ENCODE peak calls at places on chromosomes 16 and 17, in five cellular contexts. E, M, X, Z and U are unnamed samples.

GRCh38 chr17:68033636-68034451 is 1.7 kb upstream of the KPNA2 start:
- DNase-seq in E (no peak), M (peak; percentile 79), X (no peak), Z (peak; percentile 93), U (no peak)

GRCh38 chr16:2520097-2520783 is at the start of gene AMDHD2:
- DNase-seq in E (peak; percentile 89), M (peak; percentile 87), X (peak; percentile 90), Z (peak; percentile 91), U (peak; percentile 84)

GRCh38 chr17:78396436-78397335 is 18.2 kb downstream of the PGS1 start:
- DNase-seq in E (no peak), M (no peak), X (no peak), Z (no peak), U (no peak)

GRCh38 chr16:57084257-57084770 is 8.1 kb upstream of the CPNE2 start:
- DNase-seq in E (peak; percentile 68), M (peak; percentile 73), X (peak; percentile 66), Z (peak; percentile 79), U (peak; percentile 66)

GRCh38 chr17:39525801-39526506 is 64.7 kb downstream of the CDK12 start:
- DNase-seq in E (no peak), M (peak; percentile 70), X (no peak), Z (no peak), U (no peak)

GRCh38 chr16:79269211-79269863 is 331.2 kb downstream of the MAF start:
- DNase-seq in E (no peak), M (no peak), X (no peak), Z (no peak), U (peak; percentile 68)

GRCh38 chr17:7184091-7184488 is 4.9 kb upstream of the ASGR1 start:
- DNase-seq in E (no peak), M (no peak), X (no peak), Z (no peak), U (no peak)

GRCh38 chr16:84486551-84487235 is 17.8 kb downstream of the MEAK7 start:
- DNase-seq in E (no peak), M (no peak), X (no peak), Z (no peak), U (no peak)

GRCh38 chr16:3607634-3608033 is 3.8 kb downstream of the SLX4 start:
- DNase-seq in E (no peak), M (no peak), X (no peak), Z (no peak), U (no peak)

GRCh38 chr16:65116818-65117430 is 4.9 kb downstream of the CDH11 start:
- DNase-seq in E (no peak), M (no peak), X (no peak), Z (no peak), U (no peak)

GRCh38 chr17:28372203-28372944 is 880 bp downstream of the SARM1 start:
- DNase-seq in E (peak; percentile 47), M (peak; percentile 57), X (no peak), Z (peak; percentile 29), U (no peak)

GRCh38 chr16:19236561-19236960 is 49.0 kb upstream of the CLEC19A start:
- DNase-seq in E (no peak), M (no peak), X (no peak), Z (no peak), U (no peak)

GRCh38 chr17:82583720-82584234 is 64.2 kb downstream of the FOXK2 start:
- DNase-seq in E (no peak), M (no peak), X (no peak), Z (no peak), U (no peak)

GRCh38 chr16:72673118-72673517 is 374.8 kb downstream of the ZFHX3 start:
- DNase-seq in E (no peak), M (no peak), X (no peak), Z (no peak), U (no peak)

GRCh38 chr16:526181-527014 is 1.1 kb upstream of the CAPN15 start:
- DNase-seq in E (peak; percentile 49), M (peak; percentile 90), X (no peak), Z (peak; percentile 89), U (no peak)

GRCh38 chr17:46979023-46979870 is at the start of gene RPRML:
- DNase-seq in E (peak; percentile 68), M (peak; percentile 80), X (no peak), Z (peak; percentile 62), U (peak; percentile 16)